ENCODE peak calls at places on chromosomes 11 and 22, in eight cellular contexts. G, Z, F, L, T, I, P and O are unnamed samples.

GRCh38 chr11:78821371-78822306 is 247.0 kb upstream of the NARS2 start:
- DNase-seq in G (no peak), Z (no peak), F (no peak), L (no peak), T (no peak), I (no peak), P (peak; percentile 88), O (no peak)

GRCh38 chr11:119607726-119608125 is 121.3 kb downstream of the NECTIN1 start:
- DNase-seq in G (peak; percentile 52), Z (no peak), F (no peak), L (no peak), T (no peak), I (no peak), P (no peak), O (no peak)

GRCh38 chr11:121067453-121067852 is 33.6 kb upstream of the TECTA start:
- DNase-seq in G (no peak), Z (no peak), F (peak; percentile 7), L (no peak), T (no peak), I (no peak), P (peak; percentile 70), O (no peak)

GRCh38 chr11:65899356-65900124 is 648 bp downstream of the FOSL1 start:
- DNase-seq in G (peak; percentile 45), Z (peak; percentile 65), F (peak; percentile 64), L (peak; percentile 49), T (peak; percentile 56), I (peak; percentile 69), P (peak; percentile 81), O (peak; percentile 84)

GRCh38 chr11:111045408-111045806 is 200.1 kb upstream of the POU2AF2 start:
- DNase-seq in G (no peak), Z (no peak), F (no peak), L (no peak), T (no peak), I (no peak), P (peak; percentile 18), O (no peak)

GRCh38 chr22:48391171-48391711 is 1436.4 kb downstream of the BRD1 start:
- DNase-seq in G (no peak), Z (no peak), F (no peak), L (no peak), T (no peak), I (no peak), P (no peak), O (no peak)

GRCh38 chr11:15629690-15630321 is 515.1 kb downstream of the INSC start:
- DNase-seq in G (peak; percentile 68), Z (peak; percentile 16), F (no peak), L (peak; percentile 74), T (no peak), I (no peak), P (no peak), O (no peak)

GRCh38 chr22:19526702-19527111 is 2.5 kb upstream of the CLDN5 start:
- DNase-seq in G (no peak), Z (no peak), F (no peak), L (no peak), T (no peak), I (no peak), P (no peak), O (no peak)

GRCh38 chr11:111312076-111312475 is 13.7 kb downstream of the POU2AF3 start:
- DNase-seq in G (no peak), Z (no peak), F (no peak), L (no peak), T (no peak), I (no peak), P (no peak), O (no peak)

GRCh38 chr11:34242037-34242625 is 115.7 kb downstream of the ABTB2 start:
- DNase-seq in G (no peak), Z (peak; percentile 51), F (no peak), L (no peak), T (peak; percentile 39), I (no peak), P (peak; percentile 42), O (no peak)

GRCh38 chr11:10298342-10298741 is 4.3 kb upstream of the SBF2 start:
- DNase-seq in G (no peak), Z (peak; percentile 57), F (no peak), L (no peak), T (no peak), I (no peak), P (peak; percentile 98), O (no peak)

GRCh38 chr22:17218341-17218740 is 894 bp downstream of the ADA2 start:
- DNase-seq in G (no peak), Z (no peak), F (no peak), L (no peak), T (no peak), I (no peak), P (no peak), O (no peak)

GRCh38 chr11:1055109-1055703 is 18.7 kb upstream of the MUC6 start:
- DNase-seq in G (no peak), Z (no peak), F (no peak), L (no peak), T (no peak), I (peak; percentile 1), P (no peak), O (no peak)

GRCh38 chr11:614091-614582 is 1.6 kb downstream of the IRF7 start:
- DNase-seq in G (no peak), Z (no peak), F (no peak), L (no peak), T (no peak), I (no peak), P (no peak), O (peak; percentile 50)

GRCh38 chr11:7251487-7251835 is 243 bp upstream of the SYT9 start:
- DNase-seq in G (no peak), Z (no peak), F (no peak), L (no peak), T (no peak), I (no peak), P (no peak), O (no peak)

GRCh38 chr22:33871935-33872334 is 48.3 kb downstream of the LARGE1 start:
- DNase-seq in G (no peak), Z (no peak), F (no peak), L (no peak), T (no peak), I (no peak), P (peak; percentile 37), O (no peak)
- TF ChIP-seq CTCF in G (no peak), Z (no peak), F (no peak), L (no peak), T (no peak), I (no peak), P (no peak), O (no peak)

DNA sequence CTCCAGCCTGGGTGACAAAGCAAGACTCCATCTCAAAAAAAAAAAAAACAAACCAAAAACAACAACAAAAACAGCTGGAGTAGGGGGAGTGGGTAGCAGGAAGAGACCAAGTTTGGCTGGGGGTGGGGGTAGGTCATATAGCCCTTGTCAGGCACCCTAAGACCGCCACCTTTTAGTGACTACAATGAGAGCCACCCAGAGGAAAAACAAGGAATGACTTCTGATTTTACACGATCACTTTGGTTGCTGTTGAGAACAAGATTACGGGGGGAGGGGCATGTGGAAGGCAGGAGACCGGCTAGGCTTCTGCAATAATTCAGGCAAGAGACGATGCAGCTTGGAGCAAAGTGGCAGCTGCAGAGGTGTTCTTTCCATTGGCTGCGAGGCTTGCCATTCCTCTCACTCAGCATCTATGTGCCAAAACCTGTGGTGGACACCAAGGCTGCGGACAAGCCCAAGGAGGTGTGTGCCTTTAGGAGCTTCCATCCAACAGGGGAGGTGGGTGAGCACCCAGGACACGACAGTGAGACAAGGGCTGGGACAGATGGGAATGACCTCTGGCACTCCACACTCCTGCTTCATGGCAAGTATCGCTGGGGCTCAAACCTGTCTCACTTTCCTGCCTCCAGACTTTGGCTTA is 1.7 kb downstream of the RPS19BP1 start:
- DNase-seq in G (peak; percentile 53), Z (peak; percentile 59), F (no peak), L (no peak), T (no peak), I (no peak), P (peak; percentile 41), O (no peak)
- TF ChIP-seq CTCF in G (peak; percentile 24), Z (peak; percentile 40), F (peak; percentile 12), L (no peak), T (no peak), I (no peak), P (peak; percentile 30), O (peak; percentile 41)

DNA sequence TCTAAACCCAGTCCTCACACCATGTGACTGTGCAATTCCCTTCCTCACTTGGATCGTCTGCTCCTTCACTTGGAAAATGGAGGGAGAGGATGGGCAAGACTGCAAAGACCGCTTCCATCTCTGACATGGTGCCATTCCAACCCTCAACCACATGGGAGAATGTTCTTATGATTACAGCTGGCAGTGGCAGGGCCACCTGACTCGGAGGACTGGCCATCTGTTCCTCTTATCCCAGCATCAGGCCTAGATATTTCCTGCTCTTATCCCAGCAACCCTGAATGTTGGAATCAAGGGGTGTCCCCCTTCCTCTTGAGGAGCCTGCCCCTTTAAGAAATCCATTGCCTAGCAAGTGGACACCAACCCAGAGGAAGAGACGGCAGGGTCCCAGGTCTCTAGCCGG is 15.4 kb downstream of the DSCAML1 start:
- DNase-seq in G (no peak), Z (no peak), F (no peak), L (no peak), T (no peak), I (no peak), P (no peak), O (no peak)
- TF ChIP-seq CTCF in G (no peak), Z (no peak), F (no peak), L (no peak), T (no peak), I (no peak), P (no peak), O (no peak)

GRCh38 chr11:94501522-94501921 is 7.7 kb downstream of the ANKRD49 start:
- DNase-seq in G (no peak), Z (no peak), F (no peak), L (no peak), T (no peak), I (no peak), P (no peak), O (no peak)
- TF ChIP-seq CTCF in G (peak; percentile 12), Z (no peak), F (no peak), L (no peak), T (no peak), I (no peak), P (no peak), O (no peak)

GRCh38 chr22:46036558-46037408 is 59.8 kb upstream of the WNT7B start:
- DNase-seq in G (peak; percentile 61), Z (no peak), F (no peak), L (peak; percentile 28), T (no peak), I (no peak), P (no peak), O (no peak)
- TF ChIP-seq CTCF in G (peak; percentile 32), Z (peak; percentile 17), F (no peak), L (no peak), T (peak; percentile 17), I (peak; percentile 21), P (peak; percentile 22), O (no peak)

DNA sequence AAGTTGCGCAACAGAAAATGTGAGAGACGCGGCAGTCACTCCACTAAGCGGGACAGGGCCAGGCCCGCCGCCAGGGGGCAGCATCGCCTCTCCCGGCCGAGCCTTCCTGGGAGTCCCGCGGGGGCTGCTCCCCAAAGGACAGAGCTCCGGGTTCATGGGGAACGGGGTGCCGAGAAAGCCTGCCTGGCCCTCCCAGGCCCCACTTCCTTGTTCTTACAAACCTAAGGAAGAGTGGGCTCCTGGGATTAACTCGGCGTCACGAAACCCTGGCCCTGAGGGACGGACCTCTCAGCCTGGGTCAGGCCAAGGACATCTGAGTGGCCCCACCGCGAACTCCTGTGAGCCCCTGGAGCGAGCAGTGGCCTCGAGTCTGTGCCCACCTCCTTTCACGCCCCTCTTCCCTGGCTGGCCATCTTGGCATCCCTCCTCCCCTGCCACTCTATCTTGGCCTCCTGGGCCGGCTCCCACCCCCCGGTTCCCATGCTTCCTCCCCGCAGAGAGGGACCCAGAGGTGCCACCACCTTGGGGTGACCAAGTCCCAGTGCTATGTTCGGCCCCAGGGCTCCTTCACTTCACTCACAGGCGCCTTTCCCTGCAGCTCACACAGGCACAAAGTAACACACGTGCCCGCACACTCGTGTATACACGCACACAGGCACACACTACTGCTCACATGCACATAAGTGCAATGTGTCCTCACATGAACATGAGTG is 99.9 kb upstream of the FGF3 start:
- DNase-seq in G (peak; percentile 88), Z (peak; percentile 64), F (no peak), L (peak; percentile 93), T (peak; percentile 79), I (peak; percentile 57), P (peak; percentile 57), O (peak; percentile 53)
- TF ChIP-seq CTCF in G (peak; percentile 89), Z (peak; percentile 74), F (peak; percentile 90), L (peak; percentile 87), T (peak; percentile 89), I (peak; percentile 76), P (peak; percentile 92), O (peak; percentile 87)